ENCODE peak calls at places on chromosomes 6 and 20, in five cellular contexts. M, L, J, D and I are unnamed samples.

GRCh38 chr20:13105071-13105470 is 96.3 kb downstream of the SPTLC3 start:
- DNase-seq in L (no peak), M (no peak), J (no peak), D (no peak), I (no peak)

GRCh38 chr20:49672109-49672681 is 41.5 kb downstream of the B4GALT5 start:
- DNase-seq in M (peak), D (no peak), L (no peak), J (no peak), I (no peak)

GRCh38 chr6:49052901-49053300 is 410.2 kb downstream of the MMUT start:
- DNase-seq in M (no peak), D (no peak), L (no peak), J (no peak), I (peak)

GRCh38 chr6:126662966-126663365 is 323.1 kb downstream of the CENPW start:
- DNase-seq in M (no peak), D (no peak), J (no peak), L (no peak), I (no peak)

GRCh38 chr20:58032599-58032998 is 195.9 kb downstream of the ANKRD60 start:
- DNase-seq in L (peak), M (no peak), D (no peak), J (no peak), I (no peak)

GRCh38 chr6:109790131-109790530 is 99.0 kb downstream of the FIG4 start:
- DNase-seq in J (no peak), D (no peak), M (no peak), L (no peak), I (no peak)

GRCh38 chr20:59177266-59178250 is 13.9 kb downstream of the ZNF831 start:
- DNase-seq in D (no peak), J (no peak), L (peak), M (peak), I (no peak)

GRCh38 chr6:35497571-35498406 is 910 bp upstream of the TEAD3 start:
- DNase-seq in J (peak), L (peak), M (no peak), D (peak), I (peak)

GRCh38 chr6:125154184-125155135 is 887 bp downstream of the TPD52L1 start:
- DNase-seq in L (no peak), J (peak), M (peak), D (peak), I (peak)

GRCh38 chr6:135853227-135853626 is 1.7 kb downstream of the PDE7B start:
- DNase-seq in J (no peak), D (no peak), M (no peak), L (no peak), I (no peak)

GRCh38 chr6:16543491-16543890 is 217.8 kb downstream of the ATXN1 start:
- DNase-seq in L (no peak), D (no peak), J (no peak), M (no peak), I (no peak)

GRCh38 chr20:52311209-52311794 is 119.7 kb upstream of the ZFP64 start:
- DNase-seq in D (no peak), M (no peak), J (no peak), L (no peak), I (no peak)
- H3K4me3 ChIP-seq in D (no peak), M (no peak), J (no peak), L (no peak), I (no peak)

DNA sequence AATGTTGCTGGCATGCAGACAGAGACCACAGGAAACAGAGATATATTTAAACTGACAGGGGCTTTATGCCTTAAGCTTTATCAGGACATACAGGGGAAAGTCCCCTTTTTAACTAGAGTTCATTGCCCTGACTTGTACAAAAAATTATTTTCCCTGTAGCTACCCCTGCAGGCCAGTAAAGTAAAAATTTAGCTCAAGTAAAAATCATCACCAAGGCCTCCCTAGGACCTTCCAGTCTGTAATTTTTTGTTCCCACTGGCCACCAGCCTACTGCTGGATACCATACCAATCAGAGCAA is 711.9 kb upstream of the NRSN1 start:
- DNase-seq in J (no peak), D (no peak), L (no peak), M (peak), I (peak)
- TF ChIP-seq CTCF in J (no peak), D (peak), L (no peak), M (peak), I (peak)

DNA sequence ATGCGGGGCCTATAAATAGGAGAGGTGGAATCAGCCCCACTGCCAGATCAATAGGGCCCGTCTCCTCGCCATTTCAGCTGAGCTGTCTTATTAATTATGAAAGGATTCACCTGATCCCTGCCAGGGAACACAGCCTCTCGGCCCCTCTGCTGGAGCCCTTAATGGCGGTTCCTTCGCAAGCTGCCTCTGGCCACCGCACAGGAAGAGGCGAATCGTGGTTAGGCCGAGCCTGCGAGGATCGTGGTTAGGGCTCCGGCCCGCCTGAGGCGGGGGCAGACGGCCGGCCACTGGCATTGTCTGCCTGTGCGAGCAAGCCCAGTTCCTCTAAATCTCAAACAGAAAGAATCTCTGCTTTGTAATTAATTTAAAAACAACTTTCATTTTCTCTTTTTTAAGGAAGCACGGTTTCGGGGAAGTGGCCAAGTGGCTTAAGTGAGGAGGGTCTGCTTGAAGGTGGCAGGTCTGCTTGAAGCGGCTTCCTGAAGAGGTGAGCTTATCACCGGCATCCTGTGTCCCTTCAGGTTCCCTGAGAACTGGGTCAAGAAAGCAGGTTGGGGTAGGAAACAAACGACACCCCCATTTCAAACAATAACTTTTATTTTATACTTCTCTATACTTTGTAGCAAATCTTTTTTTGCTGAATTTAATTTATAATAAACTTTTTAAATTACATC is 9.2 kb downstream of the NRN1 start:
- DNase-seq in M (peak), D (peak), J (no peak), L (no peak), I (no peak)
- H3K4me3 ChIP-seq in M (peak), D (peak), J (peak), L (peak), I (no peak)

GRCh38 chr6:24428615-24429014 is 25.9 kb downstream of the MRS2 start:
- DNase-seq in L (no peak), D (no peak), M (no peak), J (no peak), I (peak)

GRCh38 chr6:24430086-24430485 is 27.4 kb downstream of the MRS2 start:
- DNase-seq in L (no peak), M (no peak), J (no peak), D (no peak), I (peak)

GRCh38 chr6:24426729-24427446 is 24.2 kb downstream of the MRS2 start:
- DNase-seq in J (no peak), D (no peak), L (no peak), M (no peak), I (no peak)

GRCh38 chr6:24432611-24433010 is 29.9 kb downstream of the MRS2 start:
- DNase-seq in J (no peak), M (no peak), D (no peak), L (no peak), I (no peak)

GRCh38 chr6:24431045-24431451 is 28.3 kb downstream of the MRS2 start:
- DNase-seq in M (peak), L (no peak), J (no peak), D (no peak), I (peak)
- TF ChIP-seq CTCF in M (peak), L (peak), J (peak), D (peak), I (peak)

GRCh38 chr6:147281895-147282565 is 77.8 kb downstream of the STXBP5 start:
- DNase-seq in M (no peak), L (no peak), D (no peak), J (no peak), I (no peak)
- H3K4me3 ChIP-seq in M (no peak), L (no peak), D (no peak), J (no peak), I (no peak)